ENCODE peak calls at places on chromosome 13, in six cellular contexts. Q, G, E, R, X and C are unnamed samples.

GRCh38 chr13:77919351-77920294 is 992 bp upstream of the EDNRB start:
- DNase-seq in Q (peak), G (no peak), E (no peak), R (peak), X (no peak), C (peak)

GRCh38 chr13:96542986-96543385 is 451.3 kb downstream of the OXGR1 start:
- DNase-seq in Q (no peak), G (no peak), E (no peak), R (no peak), X (no peak), C (no peak)

GRCh38 chr13:33256148-33256547 is 29.4 kb downstream of the STARD13 start:
- DNase-seq in Q (no peak), G (no peak), E (no peak), R (no peak), X (no peak), C (no peak)

GRCh38 chr13:113814435-113814821 is 49.4 kb downstream of the GAS6 start:
- DNase-seq in Q (peak), G (no peak), E (peak), R (peak), X (no peak), C (no peak)

GRCh38 chr13:29969286-29969685 is 118.9 kb upstream of the UBL3 start:
- DNase-seq in Q (peak), G (no peak), E (peak), R (peak), X (no peak), C (no peak)

GRCh38 chr13:41122838-41123237 is 9.8 kb downstream of the KBTBD6 start:
- DNase-seq in Q (no peak), G (no peak), E (no peak), R (no peak), X (no peak), C (no peak)

GRCh38 chr13:60397693-60398437 is 845 bp downstream of the TDRD3 start:
- DNase-seq in Q (peak), G (peak), E (no peak), R (peak), X (peak), C (peak)

GRCh38 chr13:29743229-29743786 is 107.1 kb downstream of the UBL3 start:
- DNase-seq in Q (peak), G (no peak), E (peak), R (peak), X (no peak), C (peak)

GRCh38 chr13:94329754-94330551 is 149.5 kb downstream of the DCT start:
- DNase-seq in Q (peak), G (no peak), E (peak), R (peak), X (no peak), C (peak)

GRCh38 chr13:31114641-31115040 is 47.1 kb downstream of the HSPH1 start:
- DNase-seq in Q (no peak), G (no peak), E (no peak), R (no peak), X (no peak), C (no peak)

GRCh38 chr13:46641274-46642081 is 88.5 kb downstream of the LRCH1 start:
- DNase-seq in Q (no peak), G (no peak), E (no peak), R (peak), X (no peak), C (peak)

GRCh38 chr13:111390522-111391270 is 70.3 kb downstream of the TEX29 start:
- DNase-seq in Q (no peak), G (no peak), E (no peak), R (no peak), X (no peak), C (no peak)

GRCh38 chr13:65966991-65967451 is 1263.1 kb downstream of the PCDH9 start:
- DNase-seq in Q (peak), G (no peak), E (peak), R (peak), X (no peak), C (peak)

GRCh38 chr13:110716235-110716505 is 2.7 kb downstream of the ING1 start:
- DNase-seq in Q (peak), G (no peak), E (no peak), R (no peak), X (no peak), C (peak)